ENCODE peak calls at places on chromosome 1, in five cellular contexts. F is pancreas, M is MG63, S is suprapubic skin, D is AG04450. E is an unnamed sample.

GRCh38 chr1:179747611-179748010 is 4.5 kb downstream of the FAM163A start:
- DNase-seq in F (no peak), M (no peak), S (no peak), D (no peak), E (no peak)

GRCh38 chr1:110283677-110284076 is 55.5 kb upstream of the RBM15 start:
- DNase-seq in F (no peak), M (no peak), S (no peak), D (no peak), E (no peak)

GRCh38 chr1:110630770-110631663 is 24.9 kb upstream of the KCNA2 start:
- DNase-seq in F (peak; percentile 65), M (peak; percentile 71), S (no peak), D (no peak), E (peak; percentile 95)

GRCh38 chr1:194208674-194209073 is 1022.3 kb upstream of the B3GALT2 start:
- DNase-seq in F (no peak), M (no peak), S (no peak), D (no peak), E (no peak)

GRCh38 chr1:179091691-179092165 is 9.9 kb downstream of the TOR3A start:
- DNase-seq in F (peak; percentile 58), M (peak; percentile 61), S (no peak), D (peak; percentile 51), E (no peak)

GRCh38 chr1:67969446-67969845 is 81.0 kb downstream of the DIRAS3 start:
- DNase-seq in F (no peak), M (no peak), S (no peak), D (no peak), E (no peak)

GRCh38 chr1:42784946-42785693 is at the start of gene TMEM269:
- DNase-seq in F (no peak), M (no peak), S (peak; percentile 82), D (no peak), E (no peak)

GRCh38 chr1:221097479-221098281 is 218.4 kb downstream of the HLX start:
- DNase-seq in F (no peak), M (peak; percentile 12), S (no peak), D (peak; percentile 66), E (no peak)

GRCh38 chr1:56472860-56473259 is 106.5 kb downstream of the PLPP3 start:
- DNase-seq in F (no peak), M (no peak), S (no peak), D (no peak), E (no peak)

GRCh38 chr1:203627819-203628184 is 1.2 kb downstream of the ATP2B4 start:
- DNase-seq in F (no peak), M (no peak), S (no peak), D (no peak), E (no peak)

GRCh38 chr1:224502459-224503160 is 68.0 kb upstream of the WDR26 start:
- DNase-seq in F (peak; percentile 55), M (peak; percentile 64), S (no peak), D (no peak), E (peak; percentile 19)

GRCh38 chr1:228471762-228472398 is 15.3 kb upstream of the RNF187 start:
- DNase-seq in F (no peak), M (no peak), S (peak; percentile 13), D (no peak), E (peak; percentile 64)

GRCh38 chr1:60281360-60281932 is 207.9 kb upstream of the C1orf87 start:
- DNase-seq in F (peak; percentile 56), M (peak; percentile 43), S (peak; percentile 82), D (no peak), E (peak; percentile 80)

GRCh38 chr1:95852483-95853070 is 618.6 kb downstream of the RWDD3 start:
- DNase-seq in F (no peak), M (no peak), S (no peak), D (no peak), E (no peak)

GRCh38 chr1:121546830-121547680 is 362.3 kb downstream of the SRGAP2C start:
- DNase-seq in F (no peak), M (peak; percentile 65), S (no peak), D (no peak), E (peak; percentile 31)

GRCh38 chr1:191034126-191034525 is 556.5 kb upstream of the BRINP3 start:
- DNase-seq in F (no peak), M (no peak), S (no peak), D (no peak), E (no peak)

GRCh38 chr1:233735331-233735730 is 121.4 kb downstream of the KCNK1 start:
- DNase-seq in F (no peak), M (no peak), S (no peak), D (no peak), E (no peak)

GRCh38 chr1:11488966-11489625 is 10.1 kb downstream of the DISP3 start:
- DNase-seq in F (no peak), M (no peak), S (peak; percentile 61), D (no peak), E (no peak)

GRCh38 chr1:117857434-117857833 is 72.0 kb downstream of the GDAP2 start:
- DNase-seq in F (no peak), M (no peak), S (no peak), D (no peak), E (no peak)

GRCh38 chr1:20699558-20699957 is 18.2 kb downstream of the KIF17 start:
- DNase-seq in F (no peak), M (no peak), S (no peak), D (no peak), E (no peak)

DNA sequence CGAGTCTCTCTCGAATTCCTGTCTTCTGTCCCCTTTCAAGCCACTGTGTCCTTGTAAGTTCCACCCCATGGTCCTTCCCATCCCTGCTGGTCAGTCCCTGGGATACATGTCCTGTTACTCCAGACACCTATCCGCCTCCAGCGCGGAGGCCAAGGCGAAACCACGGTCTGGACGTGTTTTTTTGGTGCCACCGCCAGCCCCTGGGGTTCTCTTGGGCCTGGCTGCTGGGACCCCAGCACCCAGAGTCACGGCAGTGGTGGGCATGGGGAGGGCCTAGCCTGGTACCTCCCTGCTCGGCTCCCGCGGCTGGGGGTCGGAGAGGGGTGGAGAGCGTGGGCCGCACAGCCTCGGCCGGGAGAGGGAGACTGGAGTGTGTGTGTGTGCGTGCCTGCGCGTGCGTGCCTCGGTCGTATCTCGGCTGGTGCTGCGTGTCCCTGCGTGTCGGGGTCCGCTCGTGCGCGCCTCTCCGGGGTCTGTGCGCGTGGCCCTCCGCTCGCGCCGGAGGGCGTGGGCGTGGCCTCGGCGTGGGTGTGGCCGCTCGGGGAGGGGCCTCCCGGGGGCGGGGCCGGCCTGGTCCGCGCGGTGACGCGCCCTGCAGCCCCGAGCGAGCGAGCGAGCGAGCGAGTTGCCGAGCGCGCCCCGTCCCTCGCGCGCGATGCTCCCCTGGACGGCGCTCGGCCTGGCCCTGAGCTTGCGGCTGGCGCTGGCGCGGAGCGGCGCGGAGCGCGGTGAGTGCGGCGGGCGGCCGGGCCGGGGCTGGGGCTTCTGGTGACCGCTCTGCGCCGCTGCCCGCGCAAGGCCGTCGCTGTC is at the start of gene VWA1:
- DNase-seq in F (peak; percentile 69), M (peak; percentile 66), S (no peak), D (no peak), E (peak; percentile 25)
- H3K4me3 ChIP-seq in F (peak within 1 kb of the TSS; percentile 60), M (peak within 1 kb of the TSS; percentile 23), S (peak within 1 kb of the TSS; percentile 70), D (peak within 1 kb of the TSS; percentile 56), E (peak within 1 kb of the TSS; percentile 41)

DNA sequence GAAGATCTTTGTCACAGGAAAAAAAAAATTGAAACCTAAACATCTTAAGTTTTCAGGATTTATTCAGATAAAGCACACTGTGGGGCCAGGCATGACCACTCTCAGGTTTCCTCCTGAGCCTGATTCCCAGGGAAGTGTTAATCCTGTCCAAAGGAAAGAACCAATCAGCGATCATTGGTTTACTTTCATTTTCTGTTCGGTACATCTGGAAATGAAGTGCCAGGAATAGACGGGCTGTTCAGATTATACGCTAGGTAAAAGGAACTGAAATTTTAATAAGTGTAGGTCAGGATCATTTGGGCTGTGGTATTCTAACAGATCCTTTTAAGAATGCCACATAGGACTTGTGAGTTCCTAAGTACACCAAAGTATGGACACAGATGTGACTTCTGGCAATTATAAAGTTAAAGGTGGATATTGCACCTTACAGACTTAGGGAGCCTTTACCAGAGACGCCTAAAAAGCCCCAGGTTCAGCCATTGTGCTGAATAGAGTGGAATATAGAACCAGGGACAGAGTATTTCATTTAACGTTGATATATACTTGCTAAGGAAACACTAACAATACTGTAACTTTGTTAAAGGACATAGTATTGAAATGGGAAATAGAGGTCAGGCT is 9.3 kb upstream of the CACYBP start:
- DNase-seq in F (no peak), M (peak; percentile 31), S (no peak), D (no peak), E (no peak)
- H3K4me3 ChIP-seq in F (peak overlapping the region; percentile 11), M (peak overlapping the region; percentile 53), S (peak overlapping the region; percentile 50), D (peak overlapping the region; percentile 42), E (peak overlapping the region; percentile 36)

GRCh38 chr1:22794691-22795090 is 84.1 kb downstream of the EPHB2 start:
- DNase-seq in F (no peak), M (no peak), S (no peak), D (no peak), E (no peak)

GRCh38 chr1:22791736-22792325 is 81.2 kb downstream of the EPHB2 start:
- DNase-seq in F (no peak), M (no peak), S (no peak), D (no peak), E (no peak)

GRCh38 chr1:22796642-22797041 is 86.0 kb downstream of the EPHB2 start:
- DNase-seq in F (no peak), M (no peak), S (no peak), D (no peak), E (no peak)

GRCh38 chr1:22792396-22793171 is 81.9 kb downstream of the EPHB2 start:
- DNase-seq in F (no peak), M (no peak), S (no peak), D (no peak), E (no peak)

GRCh38 chr1:22793647-22794046 is 83.0 kb downstream of the EPHB2 start:
- DNase-seq in F (no peak), M (no peak), S (no peak), D (no peak), E (no peak)
- H3K4me3 ChIP-seq in F (no peak overlapping the region), M (no peak overlapping the region), S (no peak overlapping the region), D (no peak overlapping the region), E (no peak overlapping the region)

GRCh38 chr1:202605515-202605914 is 104.7 kb downstream of the SYT2 start:
- DNase-seq in F (no peak), M (no peak), S (no peak), D (no peak), E (no peak)

GRCh38 chr1:202597090-202597761 is 113.0 kb downstream of the SYT2 start:
- DNase-seq in F (no peak), M (no peak), S (no peak), D (no peak), E (no peak)

GRCh38 chr1:202600432-202601041 is 109.7 kb downstream of the SYT2 start:
- DNase-seq in F (no peak), M (no peak), S (no peak), D (no peak), E (no peak)

GRCh38 chr1:202596638-202597037 is 113.6 kb downstream of the SYT2 start:
- DNase-seq in F (no peak), M (no peak), S (no peak), D (no peak), E (no peak)

DNA sequence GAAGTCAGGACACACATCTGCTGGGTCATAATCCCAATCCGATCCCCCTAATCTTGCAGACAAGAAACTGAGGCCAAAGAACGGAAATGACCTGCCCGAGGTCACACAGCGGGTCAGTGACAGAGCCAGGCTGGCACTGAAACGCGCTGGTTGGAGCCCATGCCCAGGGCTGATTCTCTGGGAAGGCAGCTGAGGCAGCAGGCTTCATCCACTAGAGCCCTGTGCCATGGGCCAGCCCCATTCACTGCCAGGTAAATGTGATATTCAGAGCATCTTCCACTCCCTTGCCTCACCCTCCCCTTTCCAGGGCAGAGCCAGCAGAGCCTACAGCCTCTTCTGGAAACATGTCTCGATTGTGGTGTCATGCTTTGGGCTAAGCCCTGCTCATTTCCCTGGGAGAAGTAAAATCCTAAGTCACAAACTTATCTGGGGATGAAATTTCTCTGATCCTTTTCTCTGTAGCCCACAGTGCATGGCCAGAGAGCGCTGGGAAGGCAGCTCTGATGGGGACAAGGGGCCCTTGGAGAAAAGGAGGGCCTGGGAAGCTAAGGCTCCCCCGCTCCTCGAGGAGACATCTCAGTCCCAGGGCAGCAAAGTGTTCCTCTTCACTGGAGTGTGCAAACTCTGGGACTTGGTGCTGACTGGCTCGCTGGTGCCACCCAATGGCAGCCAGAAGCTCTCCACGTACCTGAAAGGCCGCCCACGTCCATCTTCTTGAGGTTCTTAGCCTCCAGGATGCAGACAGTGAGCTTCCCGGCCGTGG is 110.4 kb downstream of the SYT2 start:
- DNase-seq in F (no peak), M (peak; percentile 83), S (no peak), D (peak; percentile 71), E (peak; percentile 15)
- H3K4me3 ChIP-seq in F (no peak overlapping the region), M (no peak overlapping the region), S (no peak overlapping the region), D (no peak overlapping the region), E (no peak overlapping the region)

E was measured in Jurkat, Clone E6-1.